ENCODE peak calls at places on chromosomes 7 and 10, in eight cellular contexts. F is esophagus muscularis mucosa, B is choroid plexus epithelial cell, K is GM06990, J is AG10803, X is cardiac fibroblast, U is IMR-90, P is lower leg skin. N is an unnamed sample.

GRCh38 chr10:79559726-79560125 is 481 bp downstream of the SFTPA2 start:
- DNase-seq in X (peak), U (peak), B (peak), K (no peak), P (no peak), F (no peak), J (peak), N (no peak)

GRCh38 chr10:98270026-98270740 is 2.2 kb upstream of the LOXL4 start:
- DNase-seq in J (no peak), B (no peak), P (peak), X (no peak), K (no peak), F (no peak), U (peak), N (no peak)

GRCh38 chr10:124464028-124464751 is 2.6 kb downstream of the LHPP start:
- DNase-seq in F (no peak), X (no peak), J (no peak), K (no peak), B (no peak), P (no peak), U (no peak), N (no peak)

GRCh38 chr7:158836692-158837091 is 7.4 kb upstream of the ESYT2 start:
- DNase-seq in X (no peak), P (no peak), U (no peak), J (no peak), K (no peak), B (no peak), F (peak), N (no peak)

GRCh38 chr10:13681528-13681927 is 94.8 kb downstream of the PRPF18 start:
- DNase-seq in K (no peak), J (no peak), U (no peak), P (no peak), X (no peak), B (no peak), F (no peak), N (no peak)

GRCh38 chr10:92567952-92568600 is 5.8 kb downstream of the IDE start:
- DNase-seq in K (peak), P (no peak), U (peak), J (peak), B (peak), X (peak), F (no peak), N (peak)

GRCh38 chr7:106621393-106622132 is 39.4 kb downstream of the CCDC71L start:
- DNase-seq in U (no peak), K (no peak), P (no peak), J (no peak), F (no peak), X (no peak), B (no peak), N (peak)

GRCh38 chr7:116776610-116777289 is 85.6 kb upstream of the CAPZA2 start:
- DNase-seq in U (peak), P (no peak), F (no peak), X (peak), J (peak), B (peak), K (no peak), N (peak)

GRCh38 chr10:74156919-74157289 is 5.9 kb downstream of the ADK start:
- DNase-seq in U (peak), P (no peak), X (peak), J (no peak), F (no peak), B (peak), K (no peak), N (no peak)

GRCh38 chr10:77989081-77989724 is 40.1 kb downstream of the POLR3A start:
- DNase-seq in J (peak), P (peak), F (no peak), K (no peak), B (no peak), X (no peak), U (peak), N (peak)

GRCh38 chr7:27147211-27148030 is at the start of gene HOXA6:
- DNase-seq in J (peak), X (no peak), U (peak), P (peak), K (no peak), F (no peak), B (no peak), N (peak)

GRCh38 chr7:71868797-71869196 is 543.3 kb downstream of the CALN1 start:
- DNase-seq in F (no peak), J (peak), U (no peak), K (peak), B (peak), P (no peak), X (peak), N (peak)

GRCh38 chr7:16416289-16417282 is 4.8 kb downstream of the CRPPA start:
- DNase-seq in P (no peak), J (peak), F (no peak), K (no peak), X (peak), U (peak), B (peak), N (peak)

GRCh38 chr10:86601956-86602592 is 52.3 kb upstream of the OPN4 start:
- DNase-seq in K (no peak), U (peak), X (no peak), B (peak), F (peak), P (no peak), J (no peak), N (no peak)

GRCh38 chr10:71211053-71211452 is 1.3 kb upstream of the UNC5B start:
- DNase-seq in P (peak), B (no peak), F (no peak), J (no peak), U (no peak), X (no peak), K (no peak), N (no peak)

DNA sequence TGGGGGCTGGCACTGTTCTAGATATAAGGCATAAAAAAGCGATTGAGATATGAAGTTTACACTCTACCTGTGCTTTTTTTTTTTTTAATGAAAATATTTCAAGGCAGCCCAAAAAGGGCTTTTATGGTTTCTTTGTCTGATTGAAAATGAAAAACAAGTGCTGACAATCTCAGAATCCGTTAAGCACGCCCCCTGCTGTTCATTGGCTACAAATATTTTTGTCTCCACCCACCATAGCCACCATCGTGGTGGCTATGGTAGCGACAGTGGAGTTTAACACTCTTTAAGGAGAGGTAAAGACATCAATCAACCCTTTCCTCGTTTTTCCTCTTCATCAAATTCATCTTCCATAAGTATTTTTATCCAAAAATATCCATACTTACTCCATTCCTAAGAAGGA is 94.2 kb downstream of the CD36 start:
- DNase-seq in U (no peak), B (no peak), F (no peak), J (no peak), K (no peak), X (no peak), P (no peak), N (peak)
- TF ChIP-seq CTCF in U (no peak), B (peak), F (no peak), J (no peak), K (no peak), X (peak), P (no peak), N (peak)

GRCh38 chr7:1411414-1411813 is 47.9 kb downstream of the MICALL2 start:
- DNase-seq in F (no peak), P (no peak), B (no peak), U (no peak), K (no peak), J (no peak), X (no peak), N (no peak)

GRCh38 chr7:1415389-1415990 is 43.8 kb downstream of the MICALL2 start:
- DNase-seq in B (no peak), X (no peak), J (no peak), K (no peak), P (no peak), U (no peak), F (no peak), N (no peak)

GRCh38 chr7:1410992-1411391 is 48.3 kb downstream of the MICALL2 start:
- DNase-seq in X (no peak), J (no peak), K (no peak), U (no peak), F (no peak), P (no peak), B (no peak), N (no peak)

GRCh38 chr7:1413936-1414639 is 45.2 kb downstream of the MICALL2 start:
- DNase-seq in U (no peak), X (no peak), B (no peak), P (no peak), J (no peak), K (no peak), F (no peak), N (no peak)

DNA sequence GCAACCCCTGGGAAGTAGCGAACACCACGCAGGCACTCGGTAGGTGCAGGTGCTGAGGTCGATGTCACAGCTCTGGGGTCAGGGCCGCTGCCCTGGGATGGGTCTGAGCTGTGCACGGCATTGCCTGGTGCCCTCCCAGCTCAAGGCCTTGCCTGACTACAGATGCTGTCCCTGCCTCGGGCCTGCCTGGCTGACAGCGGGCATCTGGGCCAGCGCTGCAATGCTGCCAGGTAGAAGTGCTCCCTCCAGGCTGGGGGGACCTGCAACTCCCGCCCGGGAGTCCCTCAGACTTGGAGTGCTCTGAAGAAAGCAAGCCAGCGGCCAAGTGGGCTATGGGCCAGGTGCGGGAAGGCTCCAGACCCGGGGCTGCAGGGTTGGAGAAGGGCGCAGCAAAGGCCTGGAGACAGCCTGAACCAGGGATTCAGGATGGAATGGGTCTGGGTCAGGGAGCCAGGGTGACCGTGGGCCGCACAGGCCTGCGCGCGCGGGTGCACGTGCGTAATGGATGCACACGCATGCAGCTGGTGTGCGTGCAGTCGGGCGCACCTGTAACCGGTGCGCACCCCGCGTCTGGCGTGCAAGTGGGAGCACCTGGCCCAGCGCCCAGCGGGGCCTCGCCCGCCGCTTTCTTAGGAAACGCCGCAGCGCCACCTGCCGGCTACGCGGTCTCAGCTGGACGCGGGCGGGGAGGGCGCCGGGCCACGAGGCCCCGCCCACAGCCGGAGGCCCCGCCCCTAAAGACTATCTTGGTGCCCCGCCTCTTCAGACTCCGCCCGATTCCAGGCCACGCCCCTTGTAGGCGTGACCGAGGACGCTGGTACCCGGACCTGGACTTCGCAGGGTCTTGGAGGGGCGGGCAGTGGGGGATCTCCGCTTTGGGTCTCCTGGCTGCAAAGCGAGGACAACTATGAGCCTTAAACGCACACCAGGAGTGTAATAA is 46.7 kb downstream of the MICALL2 start:
- DNase-seq in X (peak), F (no peak), P (peak), K (peak), J (peak), U (peak), B (peak), N (peak)
- TF ChIP-seq CTCF in X (peak), F (peak), P (no peak), K (peak), J (peak), U (peak), B (peak), N (peak)

GRCh38 chr10:96719850-96720421 is 378 bp downstream of the PIK3AP1 start:
- DNase-seq in P (peak), J (peak), K (peak), B (no peak), U (no peak), F (no peak), X (no peak), N (peak)
- TF ChIP-seq CTCF in P (no peak), J (peak), K (peak), B (peak), U (peak), F (no peak), X (peak), N (peak)

GRCh38 chr10:119725550-119726290 is at the start of gene INPP5F:
- DNase-seq in F (peak), P (peak), B (peak), U (peak), J (peak), X (peak), K (peak), N (peak)
- TF ChIP-seq CTCF in F (peak), P (no peak), B (no peak), U (peak), J (peak), X (peak), K (peak), N (no peak)

DNA sequence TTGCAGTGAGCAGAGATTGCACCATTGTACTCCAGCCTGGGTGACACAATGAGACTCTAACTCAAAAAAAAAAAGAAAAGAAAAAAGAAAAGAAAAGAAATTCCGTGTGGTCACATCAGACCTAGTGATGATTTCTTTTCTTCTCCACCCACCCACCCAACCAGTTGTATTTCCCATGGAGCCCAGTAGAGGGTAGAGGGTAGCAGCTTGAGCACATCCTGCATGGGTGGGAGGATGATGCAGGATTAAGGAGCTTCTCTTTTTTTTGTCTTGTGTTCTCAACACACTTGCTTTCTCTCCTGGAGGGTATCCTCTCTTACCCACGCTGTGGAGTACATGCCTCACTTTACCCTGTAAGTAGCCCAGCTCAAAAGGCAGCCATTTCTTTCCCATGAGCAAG is 118.6 kb upstream of the CARD11 start:
- DNase-seq in P (no peak), F (no peak), J (no peak), X (peak), U (peak), B (peak), K (no peak), N (peak)
- TF ChIP-seq CTCF in P (no peak), F (no peak), J (no peak), X (peak), U (no peak), B (peak), K (peak), N (peak)

DNA sequence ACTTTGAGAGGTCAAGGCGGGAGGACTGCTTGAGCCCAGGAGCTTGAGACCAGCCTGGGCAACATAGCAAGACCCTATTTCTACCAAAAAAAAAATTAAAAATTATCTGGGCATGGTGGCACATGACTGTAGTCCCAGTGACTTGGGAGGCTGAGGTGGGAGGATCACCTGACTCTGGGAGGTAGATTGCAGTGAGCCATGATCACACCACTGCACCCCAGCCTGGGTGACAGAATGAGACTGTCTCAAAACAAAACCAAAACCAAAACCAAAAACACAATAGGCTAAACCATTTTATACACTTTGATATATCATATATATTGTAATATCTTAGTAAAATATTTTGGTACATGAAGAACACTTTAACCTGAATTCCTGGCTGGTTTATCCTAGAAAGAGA is 101.6 kb downstream of the RAPGEF5 start:
- DNase-seq in U (no peak), F (no peak), K (no peak), X (no peak), B (no peak), J (no peak), P (no peak), N (no peak)
- TF ChIP-seq CTCF in U (no peak), F (no peak), K (no peak), X (no peak), B (no peak), J (no peak), P (no peak), N (no peak)